ENCODE peak calls at places on chromosomes 13 and 19, in six cellular contexts. L is breast epithelium, K is GM23338, D is gastrocnemius medialis, E is heart left ventricle, Q is ovary. J is an unnamed sample.

GRCh38 chr13:113406321-113407102 is 42.6 kb upstream of the GRTP1 start:
- DNase-seq in E (peak), D (peak), L (no peak), Q (no peak), K (no peak), J (no peak)

GRCh38 chr19:58218899-58219298 is 9.8 kb upstream of the ZNF544 start:
- DNase-seq in L (no peak), D (no peak), Q (no peak), K (peak), E (no peak), J (peak)

GRCh38 chr13:25659091-25659502 is 287.3 kb downstream of the ATP8A2 start:
- DNase-seq in Q (no peak), L (peak), E (no peak), D (no peak), K (no peak), J (peak)

GRCh38 chr19:2695288-2695866 is 7.1 kb downstream of the GNG7 start:
- DNase-seq in Q (peak), D (no peak), L (peak), E (peak), K (no peak), J (no peak)

GRCh38 chr13:112205990-112206389 is 139.0 kb downstream of the SOX1 start:
- DNase-seq in D (no peak), Q (no peak), E (no peak), K (no peak), L (no peak), J (no peak)

GRCh38 chr13:65808061-65808460 is 1422.1 kb downstream of the PCDH9 start:
- DNase-seq in E (no peak), D (no peak), L (no peak), K (no peak), Q (no peak), J (no peak)

GRCh38 chr13:47809411-47809810 is 191.7 kb downstream of the SUCLA2 start:
- DNase-seq in E (no peak), L (no peak), K (no peak), Q (no peak), D (no peak), J (no peak)

GRCh38 chr13:20901668-20902437 is 693 bp downstream of the XPO4 start:
- DNase-seq in L (no peak), E (peak), Q (no peak), K (peak), D (peak), J (no peak)

GRCh38 chr19:52742516-52742915 is 7.7 kb upstream of the ZNF611 start:
- DNase-seq in Q (no peak), L (no peak), E (no peak), D (no peak), K (no peak), J (no peak)

GRCh38 chr13:52449323-52450011 is 967 bp downstream of the VPS36 start:
- DNase-seq in K (no peak), E (no peak), L (no peak), Q (no peak), D (no peak), J (no peak)

GRCh38 chr19:54154603-54155345 is 4.7 kb downstream of the LENG1 start:
- DNase-seq in L (no peak), K (no peak), E (no peak), D (no peak), Q (no peak), J (no peak)

GRCh38 chr19:10227215-10227971 is 3.7 kb downstream of the S1PR2 start:
- DNase-seq in L (peak), D (peak), K (peak), Q (peak), E (no peak), J (no peak)

GRCh38 chr19:45186509-45187334 is 8.1 kb downstream of the BLOC1S3 start:
- DNase-seq in E (no peak), K (no peak), D (no peak), Q (no peak), L (no peak), J (no peak)

GRCh38 chr13:47897411-47898050 is 103.5 kb downstream of the SUCLA2 start:
- DNase-seq in L (peak), K (peak), Q (no peak), D (no peak), E (no peak), J (no peak)

GRCh38 chr19:2266183-2266993 is 10.2 kb upstream of the JSRP1 start:
- DNase-seq in E (peak), D (peak), K (no peak), L (peak), Q (peak), J (no peak)

GRCh38 chr19:13521066-13521465 is 14.8 kb upstream of the CACNA1A start:
- DNase-seq in L (no peak), E (no peak), K (no peak), D (no peak), Q (no peak), J (no peak)

GRCh38 chr19:51098366-51099069 is 9.7 kb downstream of the CTU1 start:
- DNase-seq in K (peak), D (no peak), L (no peak), E (peak), Q (peak), J (no peak)

GRCh38 chr13:106568225-106569003 is 477 bp upstream of the ARGLU1 start:
- DNase-seq in L (no peak), E (no peak), D (no peak), Q (no peak), K (no peak), J (no peak)

GRCh38 chr19:3068071-3068470 is 5.8 kb upstream of the TLE5 start:
- DNase-seq in K (no peak), D (peak), L (no peak), E (no peak), Q (no peak), J (no peak)

GRCh38 chr19:14080887-14081796 is 4.4 kb downstream of the C19orf67 start:
- DNase-seq in L (peak), K (peak), D (peak), E (peak), Q (peak), J (peak)

GRCh38 chr19:16519230-16519687 is 23.0 kb downstream of the CHERP start:
- DNase-seq in Q (no peak), K (no peak), L (no peak), E (no peak), D (no peak), J (no peak)

GRCh38 chr13:30872685-30873443 is 33.2 kb upstream of the MEDAG start:
- DNase-seq in D (peak), K (peak), L (peak), Q (peak), E (no peak), J (no peak)

GRCh38 chr19:2171349-2172145 is 7.8 kb downstream of the DOT1L start:
- DNase-seq in D (no peak), K (peak), L (no peak), E (peak), Q (no peak), J (no peak)

GRCh38 chr19:27765912-27766725 is 1446.8 kb downstream of the UQCRFS1 start:
- DNase-seq in L (no peak), K (no peak), E (no peak), D (no peak), Q (no peak), J (no peak)

GRCh38 chr13:113643593-113643992 is 14.4 kb downstream of the ATP4B start:
- DNase-seq in E (no peak), L (no peak), K (no peak), Q (no peak), D (no peak), J (no peak)

GRCh38 chr13:93296584-93296983 is 70.0 kb downstream of the GPC6 start:
- DNase-seq in L (no peak), K (no peak), D (no peak), Q (no peak), E (no peak), J (no peak)

GRCh38 chr13:40141859-40142555 is 486.5 kb downstream of the COG6 start:
- DNase-seq in D (no peak), E (no peak), L (no peak), Q (no peak), K (no peak), J (peak)

GRCh38 chr19:435056-435706 is 25.7 kb downstream of the SHC2 start:
- DNase-seq in Q (no peak), K (no peak), L (no peak), D (peak), E (no peak), J (no peak)

GRCh38 chr13:93270769-93271753 is 44.5 kb downstream of the GPC6 start:
- DNase-seq in E (no peak), L (no peak), Q (no peak), D (no peak), K (no peak), J (no peak)

GRCh38 chr13:62129000-62129551 is 713.4 kb upstream of the PCDH20 start:
- DNase-seq in K (no peak), Q (no peak), E (no peak), D (no peak), L (no peak), J (no peak)

GRCh38 chr13:49678172-49678914 is 12.9 kb downstream of the EBPL start:
- DNase-seq in D (no peak), K (no peak), Q (no peak), E (no peak), L (no peak), J (no peak)

GRCh38 chr13:33543089-33543459 is 257.5 kb upstream of the STARD13 start:
- DNase-seq in K (peak), Q (no peak), D (no peak), L (no peak), E (no peak), J (no peak)

GRCh38 chr13:33542309-33543088 is 256.9 kb upstream of the STARD13 start:
- DNase-seq in D (peak), L (peak), E (peak), K (peak), Q (peak), J (peak)

GRCh38 chr13:33543631-33544030 is 258.1 kb upstream of the STARD13 start:
- DNase-seq in E (no peak), L (no peak), D (no peak), Q (no peak), K (peak), J (no peak)

GRCh38 chr13:33544308-33544707 is 258.8 kb upstream of the STARD13 start:
- DNase-seq in Q (no peak), K (no peak), L (no peak), D (no peak), E (no peak), J (no peak)

DNA sequence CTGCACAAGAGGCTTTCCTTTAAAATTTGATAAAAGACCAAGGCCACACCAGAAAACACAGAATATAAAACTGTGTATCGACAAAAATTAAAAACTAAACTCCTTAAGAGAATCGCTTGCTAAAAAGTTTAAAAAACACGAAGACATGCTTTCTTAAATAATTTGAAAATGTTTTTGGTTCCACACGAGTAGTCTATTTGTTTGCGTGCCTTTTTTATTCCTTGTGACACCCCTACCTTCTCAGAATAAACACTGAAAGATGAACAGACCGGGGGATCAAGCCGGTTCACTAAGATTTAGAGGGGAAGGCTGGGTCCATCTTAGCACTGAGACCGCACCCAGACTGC is 256.4 kb upstream of the STARD13 start:
- DNase-seq in E (no peak), K (no peak), D (no peak), Q (no peak), L (no peak), J (no peak)
- TF ChIP-seq CTCF in E (no peak), K (no peak), D (no peak), Q (no peak), L (no peak), J (no peak)

DNA sequence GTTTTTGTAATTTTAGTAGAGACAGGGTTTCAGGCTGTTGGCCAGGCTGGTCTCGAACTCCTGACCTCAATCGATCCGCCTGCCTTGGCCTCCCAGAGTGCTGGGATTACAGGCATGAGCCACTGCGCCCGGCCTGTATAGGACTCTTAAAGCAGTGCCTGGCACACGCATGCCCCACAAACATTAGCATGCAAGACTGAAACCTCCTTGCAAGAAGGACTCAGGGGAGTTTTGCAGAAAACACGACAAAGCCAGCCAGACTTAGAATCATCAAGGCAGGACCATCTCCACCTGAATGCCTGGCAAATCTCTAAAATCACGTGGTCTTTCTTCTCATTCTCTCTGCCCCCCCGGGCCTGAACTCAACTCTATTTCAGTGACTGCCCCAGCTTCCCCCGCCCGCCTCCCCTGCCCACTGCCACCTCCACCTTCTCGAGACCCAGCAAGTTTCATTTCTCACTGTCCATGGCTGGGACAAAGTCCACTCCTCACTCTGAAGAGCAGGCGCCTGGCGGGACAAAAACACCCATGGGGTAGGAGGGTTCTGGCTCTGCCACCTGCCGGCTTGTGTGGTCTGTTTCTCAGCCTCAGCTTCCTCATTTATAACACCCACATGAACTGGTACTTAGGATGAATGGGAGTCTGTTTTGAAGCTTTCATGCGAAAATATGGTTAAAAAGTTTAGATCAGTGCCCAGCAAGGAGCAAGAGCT is 2.4 kb downstream of the TICAM1 start:
- DNase-seq in D (no peak), E (no peak), Q (no peak), L (no peak), K (no peak), J (no peak)
- TF ChIP-seq CTCF in D (no peak), E (no peak), Q (no peak), L (no peak), K (no peak), J (no peak)

DNA sequence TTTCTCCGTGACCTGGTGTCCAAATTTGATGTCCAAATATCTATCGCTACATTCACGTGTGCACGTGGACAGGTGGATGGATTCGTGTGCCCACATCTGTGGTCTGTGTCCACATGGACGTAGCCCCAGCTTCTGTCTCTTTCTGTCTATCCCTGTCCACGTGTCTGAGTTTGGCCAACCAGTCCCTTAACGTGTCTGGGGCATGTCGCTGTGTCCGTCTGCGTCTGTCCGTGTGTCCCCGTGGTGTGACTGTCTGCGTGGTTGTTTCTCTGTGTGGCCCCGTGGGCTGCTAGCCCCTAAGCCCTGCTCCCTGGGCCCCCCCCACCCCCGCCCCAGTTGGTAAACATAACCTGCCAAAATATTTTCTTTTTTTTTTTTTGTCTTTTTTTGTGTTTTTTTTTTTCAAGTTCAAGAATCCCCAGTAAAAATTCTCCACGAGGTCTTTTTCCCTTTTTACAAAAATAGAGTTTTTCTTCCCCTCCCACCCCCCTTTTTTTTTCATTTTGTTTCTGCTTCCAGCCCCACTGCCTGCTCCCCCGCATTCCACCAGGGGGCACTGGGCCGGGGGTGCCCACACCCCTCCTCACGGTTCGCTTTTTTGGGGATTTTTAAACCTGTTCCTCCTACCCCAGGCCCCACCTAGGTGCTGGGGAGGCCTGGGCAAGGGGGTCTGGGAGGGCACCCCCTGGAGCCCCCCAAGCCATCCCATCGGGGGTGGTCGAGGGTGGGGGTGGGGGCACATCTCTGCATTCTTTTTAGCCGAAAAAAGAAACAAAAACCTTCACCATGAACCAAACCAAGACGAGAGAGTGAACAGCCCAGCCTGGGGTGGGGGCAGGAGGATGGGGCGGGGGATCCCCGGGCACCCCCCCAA is 18.3 kb downstream of the PRKCSH start:
- DNase-seq in Q (no peak), E (no peak), K (peak), L (no peak), D (no peak), J (no peak)
- TF ChIP-seq CTCF in Q (no peak), E (peak), K (peak), L (no peak), D (no peak), J (no peak)

GRCh38 chr13:96003304-96003703 is 49.9 kb downstream of the UGGT2 start:
- DNase-seq in Q (no peak), E (no peak), D (no peak), K (peak), L (no peak), J (no peak)
- TF ChIP-seq CTCF in Q (no peak), E (no peak), D (no peak), K (peak), L (no peak), J (peak)

J was measured in LNCaP clone FGC.